ENCODE peak calls at places on chromosomes 11 and 22, in six cellular contexts. J is kidney tubule cell, X is NCI-H2029, C is DMS153, U is PC-3, G is amniotic epithelial cell. K is an unnamed sample.

GRCh38 chr22:30143265-30143664 is 63.0 kb downstream of the HORMAD2 start:
- DNase-seq in G (no peak), J (no peak), X (no peak), C (no peak), U (no peak), K (no peak)

GRCh38 chr22:30425616-30426394 is at the start of gene MTFP1:
- DNase-seq in J (peak), U (peak), X (peak), G (peak), C (peak), K (no peak)

GRCh38 chr11:124732230-124732629 is 7.5 kb upstream of the NRGN start:
- DNase-seq in X (no peak), U (no peak), C (no peak), G (no peak), J (no peak), K (no peak)

GRCh38 chr11:71283960-71284359 is 31.6 kb upstream of the SHANK2 start:
- DNase-seq in G (no peak), X (peak), C (no peak), J (peak), U (peak), K (no peak)

GRCh38 chr11:117950320-117950719 is 21.1 kb upstream of the TMPRSS13 start:
- DNase-seq in G (no peak), J (no peak), U (peak), C (no peak), X (no peak), K (peak)

GRCh38 chr11:115464269-115464668 is 39.9 kb downstream of the CADM1 start:
- DNase-seq in J (peak), U (no peak), X (no peak), G (peak), C (no peak), K (no peak)

GRCh38 chr22:48492371-48493320 is 1335.0 kb downstream of the BRD1 start:
- DNase-seq in C (peak), U (peak), J (peak), X (peak), G (peak), K (no peak)

GRCh38 chr11:125314264-125315087 is 149.9 kb downstream of the PKNOX2 start:
- DNase-seq in G (no peak), C (no peak), J (no peak), X (no peak), U (no peak), K (no peak)

K was measured in esophagus muscularis mucosa.